ENCODE peak calls at places on chromosomes 11 and 22, in five cellular contexts. U, N, Y, L and R are unnamed samples.

GRCh38 chr11:91421586-91421985 is 803.0 kb upstream of the FAT3 start:
- DNase-seq in U (no peak), N (no peak), Y (no peak), L (no peak), R (no peak)

GRCh38 chr11:16946477-16947282 is 67.5 kb downstream of the PLEKHA7 start:
- DNase-seq in U (no peak), N (no peak), Y (no peak), L (no peak), R (no peak)

GRCh38 chr22:24146791-24147353 is 34.4 kb upstream of the SUSD2 start:
- DNase-seq in U (peak; percentile 8), N (no peak), Y (peak; percentile 85), L (peak; percentile 88), R (no peak)

GRCh38 chr11:17475666-17476316 is 854 bp downstream of the ABCC8 start:
- DNase-seq in U (no peak), N (no peak), Y (no peak), L (no peak), R (peak; percentile 12)

GRCh38 chr11:102451693-102452460 is 688 bp downstream of the TMEM123 start:
- DNase-seq in U (no peak), N (peak; percentile 66), Y (peak; percentile 36), L (no peak), R (peak; percentile 48)

GRCh38 chr11:58616594-58616993 is 5.9 kb upstream of the CNTF start:
- DNase-seq in U (peak; percentile 26), N (no peak), Y (peak; percentile 92), L (no peak), R (no peak)

GRCh38 chr11:66846671-66847091 is 3.4 kb downstream of the RCE1 start:
- DNase-seq in U (no peak), N (no peak), Y (no peak), L (no peak), R (no peak)

GRCh38 chr11:57751676-57752253 is at the start of gene BTBD18:
- DNase-seq in U (no peak), N (no peak), Y (peak; percentile 76), L (no peak), R (no peak)

GRCh38 chr11:92383430-92383829 is 158.8 kb downstream of the FAT3 start:
- DNase-seq in U (no peak), N (no peak), Y (peak; percentile 13), L (no peak), R (no peak)

GRCh38 chr22:49305215-49305965 is 522.3 kb downstream of the BRD1 start:
- DNase-seq in U (no peak), N (peak; percentile 55), Y (peak; percentile 6), L (peak; percentile 94), R (peak; percentile 96)

GRCh38 chr22:30250713-30251267 is 4.2 kb upstream of the LIF start:
- DNase-seq in U (no peak), N (peak; percentile 46), Y (no peak), L (no peak), R (no peak)

GRCh38 chr11:134069426-134069921 is 602 bp downstream of the JAM3 start:
- DNase-seq in U (no peak), N (no peak), Y (peak; percentile 34), L (no peak), R (no peak)

GRCh38 chr22:17789379-17790200 is 15.3 kb upstream of the BID start:
- DNase-seq in U (no peak), N (no peak), Y (no peak), L (no peak), R (no peak)

GRCh38 chr11:90774727-90775572 is 552.1 kb upstream of the CHORDC1 start:
- DNase-seq in U (no peak), N (no peak), Y (no peak), L (no peak), R (no peak)

GRCh38 chr11:9528141-9528511 is 45.3 kb upstream of the WEE1 start:
- DNase-seq in U (no peak), N (no peak), Y (no peak), L (no peak), R (no peak)

GRCh38 chr22:27718186-27719032 is 83.1 kb downstream of the MN1 start:
- DNase-seq in U (peak; percentile 47), N (no peak), Y (peak; percentile 91), L (peak; percentile 91), R (no peak)

GRCh38 chr22:23495614-23496444 is 84.3 kb downstream of the IGLL1 start:
- DNase-seq in U (no peak), N (no peak), Y (no peak), L (no peak), R (no peak)

GRCh38 chr22:46042786-46043185 is 65.8 kb upstream of the WNT7B start:
- DNase-seq in U (no peak), N (no peak), Y (no peak), L (no peak), R (no peak)

GRCh38 chr11:62133328-62134065 is 9.7 kb downstream of the INCENP start:
- DNase-seq in U (no peak), N (no peak), Y (no peak), L (no peak), R (no peak)

GRCh38 chr11:15629690-15630321 is 515.1 kb downstream of the INSC start:
- DNase-seq in U (no peak), N (no peak), Y (peak; percentile 39), L (no peak), R (no peak)

GRCh38 chr11:35555238-35555887 is 29.9 kb upstream of the PAMR1 start:
- DNase-seq in U (no peak), N (no peak), Y (no peak), L (no peak), R (no peak)

GRCh38 chr22:41146573-41146972 is 54.2 kb downstream of the EP300 start:
- DNase-seq in U (no peak), N (no peak), Y (peak; percentile 10), L (no peak), R (no peak)

GRCh38 chr11:120637131-120637530 is 125.6 kb downstream of the GRIK4 start:
- DNase-seq in U (no peak), N (no peak), Y (no peak), L (no peak), R (no peak)

GRCh38 chr11:16806791-16807190 is 68.3 kb downstream of the C11orf58 start:
- DNase-seq in U (no peak), N (no peak), Y (peak; percentile 46), L (no peak), R (no peak)

GRCh38 chr11:47398551-47398950 is 9.8 kb upstream of the SLC39A13 start:
- DNase-seq in U (no peak), N (no peak), Y (no peak), L (no peak), R (no peak)

GRCh38 chr11:122046846-122047245 is 69.2 kb downstream of the BLID start:
- DNase-seq in U (no peak), N (no peak), Y (peak; percentile 58), L (no peak), R (no peak)

GRCh38 chr22:22823126-22823804 is 64.4 kb upstream of the IGLL5 start:
- DNase-seq in U (no peak), N (no peak), Y (no peak), L (no peak), R (no peak)

GRCh38 chr11:17378655-17379054 is 9.8 kb downstream of the KCNJ11 start:
- DNase-seq in U (no peak), N (no peak), Y (no peak), L (no peak), R (no peak)